ENCODE peak calls at places on chromosome 16, in nine cellular contexts. J, Q, U, V, T, H, N, A and Z are unnamed samples.

GRCh38 chr16:31458073-31458834 is 1.0 kb upstream of the ARMC5 start:
- DNase-seq in J (peak), Q (no peak), U (peak), V (peak), T (peak), H (peak), N (no peak), A (no peak), Z (no peak)

GRCh38 chr16:46730801-46731690 is 17.1 kb downstream of the MYLK3 start:
- DNase-seq in J (no peak), Q (no peak), U (peak), V (no peak), T (no peak), H (no peak), N (no peak), A (no peak), Z (no peak)

GRCh38 chr16:88536971-88537751 is 33.0 kb upstream of the ZC3H18 start:
- DNase-seq in J (peak), Q (no peak), U (no peak), V (no peak), T (peak), H (no peak), N (no peak), A (peak), Z (no peak)

GRCh38 chr16:85525464-85526117 is 87.5 kb upstream of the GSE1 start:
- DNase-seq in J (no peak), Q (no peak), U (no peak), V (no peak), T (no peak), H (no peak), N (no peak), A (no peak), Z (no peak)

GRCh38 chr16:75997606-75998005 is 271.3 kb upstream of the CPHXL start:
- DNase-seq in J (no peak), Q (no peak), U (no peak), V (no peak), T (no peak), H (no peak), N (no peak), A (no peak), Z (no peak)

GRCh38 chr16:72938426-72939164 is 109.3 kb downstream of the ZFHX3 start:
- DNase-seq in J (no peak), Q (peak), U (peak), V (no peak), T (no peak), H (no peak), N (no peak), A (peak), Z (no peak)

GRCh38 chr16:11583889-11584565 is 2.7 kb downstream of the LITAF start:
- DNase-seq in J (no peak), Q (no peak), U (no peak), V (no peak), T (no peak), H (peak), N (no peak), A (no peak), Z (no peak)

GRCh38 chr16:10552998-10553491 is 27.4 kb downstream of the EMP2 start:
- DNase-seq in J (peak), Q (no peak), U (peak), V (peak), T (peak), H (peak), N (no peak), A (no peak), Z (no peak)

GRCh38 chr16:30934827-30935557 is 11.6 kb downstream of the FBXL19 start:
- DNase-seq in J (peak), Q (peak), U (no peak), V (no peak), T (peak), H (peak), N (no peak), A (no peak), Z (no peak)

GRCh38 chr16:1870365-1871082 is 1.4 kb downstream of the MEIOB start:
- DNase-seq in J (no peak), Q (peak), U (no peak), V (no peak), T (no peak), H (no peak), N (no peak), A (no peak), Z (no peak)

GRCh38 chr16:8374586-8374985 is 215.7 kb downstream of the TMEM114 start:
- DNase-seq in J (no peak), Q (no peak), U (no peak), V (no peak), T (no peak), H (no peak), N (no peak), A (no peak), Z (no peak)

GRCh38 chr16:840561-841454 is 40.3 kb upstream of the GNG13 start:
- DNase-seq in J (no peak), Q (no peak), U (no peak), V (no peak), T (no peak), H (no peak), N (no peak), A (no peak), Z (no peak)